ENCODE peak calls at places on chromosomes 11 and 22, in seven cellular contexts. B is MM.1S, A is heart right ventricle, U is cardiac muscle cell, C is OCI-LY7, I is WERI-Rb-1, F is kidney epithelial cell. W is an unnamed sample.

GRCh38 chr11:103031834-103032233 is 60.1 kb downstream of the DCUN1D5 start:
- DNase-seq in A (no peak), C (no peak), B (no peak), I (no peak), F (no peak), U (no peak), W (no peak)

GRCh38 chr11:33944693-33945424 is 53.0 kb upstream of the LMO2 start:
- DNase-seq in I (no peak), A (no peak), C (no peak), F (no peak), U (no peak), B (no peak), W (no peak)

GRCh38 chr22:42343551-42344081 is 73.2 kb upstream of the TCF20 start:
- DNase-seq in U (peak; percentile 78), I (peak; percentile 36), B (no peak), A (no peak), C (no peak), F (no peak), W (no peak)

GRCh38 chr11:131653244-131653643 is 282.8 kb downstream of the NTM start:
- DNase-seq in I (no peak), B (no peak), F (no peak), C (no peak), A (no peak), U (no peak), W (no peak)

GRCh38 chr11:44380820-44381219 is 70.9 kb upstream of the ALX4 start:
- DNase-seq in A (no peak), U (no peak), I (no peak), B (no peak), F (no peak), C (no peak), W (no peak)

GRCh38 chr11:72613977-72614376 is 60.2 kb downstream of the PDE2A start:
- DNase-seq in F (no peak), B (no peak), U (no peak), A (peak; percentile 26), C (peak; percentile 74), I (no peak), W (no peak)

GRCh38 chr11:15195454-15196200 is 80.9 kb downstream of the INSC start:
- DNase-seq in U (no peak), I (no peak), B (no peak), A (no peak), F (no peak), C (no peak), W (no peak)

GRCh38 chr22:48336339-48337060 is 1491.2 kb downstream of the BRD1 start:
- DNase-seq in C (no peak), U (no peak), A (no peak), I (no peak), B (no peak), F (no peak), W (no peak)

GRCh38 chr11:114280696-114281095 is 15.5 kb upstream of the NNMT start:
- DNase-seq in A (peak; percentile 41), I (peak; percentile 80), F (peak; percentile 57), U (peak; percentile 84), C (peak; percentile 40), B (peak; percentile 34), W (peak; percentile 81)

GRCh38 chr11:18617688-18618340 is 16.3 kb downstream of the SPTY2D1 start:
- DNase-seq in I (no peak), C (no peak), F (no peak), B (peak; percentile 15), A (no peak), U (no peak), W (peak; percentile 56)

GRCh38 chr22:43343262-43343988 is at the start of gene SCUBE1:
- DNase-seq in A (peak; percentile 67), I (peak; percentile 75), C (no peak), B (peak; percentile 66), F (no peak), U (peak; percentile 85), W (no peak)

GRCh38 chr11:72048718-72049460 is 31.5 kb downstream of the NUMA1 start:
- DNase-seq in F (no peak), A (no peak), U (no peak), B (no peak), I (peak; percentile 34), C (no peak), W (no peak)

GRCh38 chr11:106216281-106216680 is 138.8 kb downstream of the AASDHPPT start:
- DNase-seq in I (no peak), B (no peak), U (no peak), C (no peak), A (peak; percentile 53), F (no peak), W (no peak)

GRCh38 chr11:55497068-55497467 is 57.2 kb upstream of the OR4C15 start:
- DNase-seq in F (no peak), B (no peak), C (no peak), I (no peak), A (no peak), U (no peak), W (no peak)

GRCh38 chr11:111748035-111748804 is 18.0 kb downstream of the PPP2R1B start:
- DNase-seq in I (peak; percentile 50), A (no peak), F (no peak), U (no peak), C (no peak), B (no peak), W (no peak)

GRCh38 chr11:127106142-127106541 is 105.6 kb upstream of the KIRREL3 start:
- DNase-seq in I (peak; percentile 50), C (no peak), A (no peak), F (no peak), U (peak; percentile 74), B (no peak), W (no peak)

GRCh38 chr11:27616711-27617110 is 83.5 kb downstream of the BDNF start:
- DNase-seq in B (no peak), A (no peak), F (no peak), U (no peak), C (no peak), I (no peak), W (no peak)

GRCh38 chr22:30943368-30943767 is 25.2 kb downstream of the MORC2 start:
- DNase-seq in B (no peak), F (no peak), U (no peak), A (no peak), I (no peak), C (no peak), W (no peak)

GRCh38 chr11:43580735-43581369 is 99.7 kb upstream of the HSD17B12 start:
- DNase-seq in B (no peak), I (no peak), F (no peak), A (no peak), U (peak; percentile 56), C (no peak), W (no peak)

GRCh38 chr11:45650166-45651095 is 15.0 kb downstream of the CHST1 start:
- DNase-seq in C (no peak), B (no peak), F (no peak), A (no peak), I (no peak), U (no peak), W (no peak)

GRCh38 chr11:32087602-32088001 is 3.3 kb upstream of the RCN1 start:
- DNase-seq in I (no peak), A (no peak), F (no peak), C (no peak), B (peak; percentile 7), U (no peak), W (no peak)

GRCh38 chr11:27178859-27179258 is 138.2 kb downstream of the BBOX1 start:
- DNase-seq in A (no peak), B (no peak), C (no peak), F (no peak), U (no peak), I (no peak), W (no peak)

GRCh38 chr11:118226781-118227180 is 2.0 kb upstream of the JAML start:
- DNase-seq in B (no peak), U (no peak), I (no peak), C (no peak), A (no peak), F (no peak), W (no peak)

DNA sequence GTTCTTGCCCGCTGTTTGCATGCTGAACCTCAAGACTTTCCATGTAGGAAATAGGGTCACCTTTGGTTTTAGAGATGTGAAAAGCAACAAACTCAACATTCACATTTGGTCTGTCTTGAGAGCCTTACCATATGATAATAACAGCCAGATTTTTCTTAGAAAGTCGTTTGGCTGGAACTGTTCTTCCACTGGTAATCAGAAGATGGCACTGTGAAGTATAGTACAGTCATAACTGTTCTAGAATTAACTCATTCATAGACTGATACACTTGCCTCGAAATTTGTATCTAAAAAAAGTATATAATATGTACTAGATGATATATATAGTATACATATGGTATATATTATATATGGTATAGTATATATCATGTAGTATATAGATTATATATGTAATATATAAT is 12.3 kb downstream of the LUZP2 start:
- DNase-seq in U (no peak), B (peak; percentile 25), F (no peak), I (no peak), C (no peak), A (no peak), W (no peak)
- TF ChIP-seq CTCF in U (peak; percentile 30), B (peak; percentile 21), F (peak; percentile 27), I (no peak), C (peak; percentile 43), A (no peak), W (peak; percentile 34)

GRCh38 chr22:47197735-47198500 is 435.5 kb downstream of the TBC1D22A start:
- DNase-seq in C (no peak), F (no peak), I (no peak), B (no peak), A (no peak), U (no peak), W (no peak)

GRCh38 chr22:47196881-47197701 is 434.6 kb downstream of the TBC1D22A start:
- DNase-seq in F (no peak), I (no peak), B (no peak), C (no peak), A (no peak), U (no peak), W (no peak)

GRCh38 chr22:47195156-47195675 is 432.8 kb downstream of the TBC1D22A start:
- DNase-seq in I (no peak), F (no peak), A (no peak), U (no peak), B (no peak), C (no peak), W (no peak)

GRCh38 chr22:47195676-47196492 is 433.4 kb downstream of the TBC1D22A start:
- DNase-seq in B (no peak), U (no peak), A (no peak), I (no peak), C (no peak), F (no peak), W (no peak)

DNA sequence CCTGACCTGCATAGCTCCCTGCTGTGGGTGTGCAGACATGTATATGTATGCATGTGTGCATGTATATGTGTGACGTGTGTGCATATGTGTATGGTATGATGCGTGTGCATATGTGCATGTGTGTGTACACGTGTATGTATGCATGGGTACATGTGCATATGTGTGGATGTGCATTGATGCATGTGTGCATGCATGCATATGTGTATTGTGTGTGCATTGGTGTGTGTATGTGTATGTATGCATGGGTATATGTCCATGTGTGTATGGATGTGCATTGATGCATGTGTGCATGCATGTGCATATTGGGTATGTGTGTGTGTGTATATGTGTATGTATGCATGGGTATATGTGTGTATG is 434.0 kb downstream of the TBC1D22A start:
- DNase-seq in I (no peak), B (no peak), A (no peak), F (no peak), C (no peak), U (no peak), W (no peak)
- H3K4me3 ChIP-seq in I (no peak overlapping the region), B (no peak overlapping the region), A (no peak overlapping the region), F (no peak overlapping the region), C (no peak overlapping the region), U (no peak overlapping the region), W (no peak overlapping the region)

GRCh38 chr11:67644042-67644441 is 4.5 kb upstream of the TBX10 start:
- DNase-seq in A (no peak), F (no peak), I (peak; percentile 38), U (no peak), B (no peak), C (peak; percentile 71), W (no peak)
- TF ChIP-seq CTCF in A (no peak), F (peak; percentile 26), I (peak; percentile 64), U (peak; percentile 24), B (peak; percentile 38), C (peak; percentile 86), W (peak; percentile 23)

GRCh38 chr22:29167032-29167911 is 38.4 kb upstream of the EMID1 start:
- DNase-seq in U (no peak), F (no peak), B (peak; percentile 85), I (no peak), C (peak; percentile 55), A (no peak), W (no peak)
- H3K4me3 ChIP-seq in U (no peak overlapping the region), F (no peak overlapping the region), B (no peak overlapping the region), I (no peak overlapping the region), C (no peak overlapping the region), A (no peak overlapping the region), W (no peak overlapping the region)